ENCODE peak calls at places on chromosome 13, in ten cellular contexts. One of them, this sample, is unnamed.

GRCh38 chr13:113585828-113586355 is 1.3 kb downstream of the TFDP1 start:
- DNase-seq in PC-3: no peak
- DNase-seq in AG09309: no peak
- DNase-seq in lower leg skin: peak; percentile 67
- DNase-seq in endodermal cell: peak; percentile 36
- DNase-seq in GM23338: no peak
- DNase-seq in AG04450: no peak
- DNase-seq in BE2C: no peak
- DNase-seq in uterus: peak; percentile 6
- DNase-seq in breast epithelium: peak; percentile 33
- DNase-seq in this sample: no peak

GRCh38 chr13:106232680-106233079 is 302.8 kb downstream of the EFNB2 start:
- DNase-seq in AG09309: no peak
- DNase-seq in lower leg skin: no peak
- DNase-seq in breast epithelium: no peak
- DNase-seq in BE2C: no peak
- DNase-seq in GM23338: peak; percentile 15
- DNase-seq in uterus: no peak
- DNase-seq in PC-3: no peak
- DNase-seq in AG04450: no peak
- DNase-seq in endodermal cell: no peak
- DNase-seq in this sample: no peak

GRCh38 chr13:36919833-36920611 is at the start of gene SMAD9:
- DNase-seq in PC-3: peak; percentile 48
- DNase-seq in lower leg skin: peak; percentile 90
- DNase-seq in breast epithelium: peak; percentile 61
- DNase-seq in endodermal cell: peak; percentile 85
- DNase-seq in BE2C: peak; percentile 91
- DNase-seq in GM23338: peak; percentile 78
- DNase-seq in AG04450: no peak
- DNase-seq in uterus: peak; percentile 78
- DNase-seq in AG09309: no peak
- DNase-seq in this sample: peak; percentile 25

GRCh38 chr13:33075996-33076395 is 59.8 kb downstream of the KL start:
- DNase-seq in breast epithelium: no peak
- DNase-seq in lower leg skin: no peak
- DNase-seq in AG09309: no peak
- DNase-seq in GM23338: no peak
- DNase-seq in endodermal cell: no peak
- DNase-seq in AG04450: no peak
- DNase-seq in BE2C: no peak
- DNase-seq in PC-3: no peak
- DNase-seq in uterus: no peak
- DNase-seq in this sample: no peak

GRCh38 chr13:44331912-44332840 is 41.4 kb upstream of the SERP2 start:
- DNase-seq in lower leg skin: no peak
- DNase-seq in AG04450: peak; percentile 75
- DNase-seq in BE2C: peak; percentile 92
- DNase-seq in uterus: peak; percentile 88
- DNase-seq in PC-3: peak; percentile 24
- DNase-seq in breast epithelium: no peak
- DNase-seq in endodermal cell: no peak
- DNase-seq in GM23338: no peak
- DNase-seq in AG09309: no peak
- DNase-seq in this sample: peak; percentile 70

GRCh38 chr13:36543671-36544070 is 111.4 kb downstream of the CCNA1 start:
- DNase-seq in BE2C: no peak
- DNase-seq in breast epithelium: no peak
- DNase-seq in uterus: no peak
- DNase-seq in PC-3: no peak
- DNase-seq in AG04450: no peak
- DNase-seq in GM23338: no peak
- DNase-seq in endodermal cell: no peak
- DNase-seq in lower leg skin: no peak
- DNase-seq in AG09309: no peak
- DNase-seq in this sample: no peak

GRCh38 chr13:49579501-49579900 is 5.9 kb downstream of the RCBTB1 start:
- DNase-seq in uterus: no peak
- DNase-seq in AG09309: no peak
- DNase-seq in PC-3: no peak
- DNase-seq in GM23338: no peak
- DNase-seq in AG04450: no peak
- DNase-seq in endodermal cell: no peak
- DNase-seq in BE2C: no peak
- DNase-seq in lower leg skin: no peak
- DNase-seq in breast epithelium: no peak
- DNase-seq in this sample: no peak

GRCh38 chr13:39597828-39598227 is 5.2 kb downstream of the LHFPL6 start:
- DNase-seq in PC-3: no peak
- DNase-seq in lower leg skin: no peak
- DNase-seq in BE2C: no peak
- DNase-seq in endodermal cell: no peak
- DNase-seq in AG04450: no peak
- DNase-seq in AG09309: no peak
- DNase-seq in uterus: no peak
- DNase-seq in breast epithelium: no peak
- DNase-seq in GM23338: no peak
- DNase-seq in this sample: no peak

GRCh38 chr13:90447735-90448103 is 899.8 kb upstream of the MIR17HG start:
- DNase-seq in BE2C: no peak
- DNase-seq in PC-3: peak; percentile 64
- DNase-seq in breast epithelium: no peak
- DNase-seq in AG09309: peak; percentile 14
- DNase-seq in lower leg skin: no peak
- DNase-seq in uterus: no peak
- DNase-seq in endodermal cell: no peak
- DNase-seq in GM23338: peak; percentile 44
- DNase-seq in AG04450: no peak
- DNase-seq in this sample: peak; percentile 76

GRCh38 chr13:33144358-33144784 is 128.1 kb downstream of the KL start:
- DNase-seq in endodermal cell: no peak
- DNase-seq in PC-3: no peak
- DNase-seq in AG09309: no peak
- DNase-seq in breast epithelium: no peak
- DNase-seq in GM23338: no peak
- DNase-seq in AG04450: no peak
- DNase-seq in uterus: no peak
- DNase-seq in BE2C: no peak
- DNase-seq in lower leg skin: no peak
- DNase-seq in this sample: no peak

GRCh38 chr13:99894105-99894504 is 77.5 kb downstream of the ZIC5 start:
- DNase-seq in endodermal cell: no peak
- DNase-seq in AG04450: no peak
- DNase-seq in AG09309: no peak
- DNase-seq in lower leg skin: peak; percentile 76
- DNase-seq in GM23338: no peak
- DNase-seq in breast epithelium: no peak
- DNase-seq in uterus: no peak
- DNase-seq in PC-3: no peak
- DNase-seq in BE2C: no peak
- DNase-seq in this sample: no peak

GRCh38 chr13:27962128-27962841 is 6.8 kb downstream of the CDX2 start:
- DNase-seq in GM23338: peak; percentile 56
- DNase-seq in lower leg skin: peak; percentile 61
- DNase-seq in breast epithelium: no peak
- DNase-seq in endodermal cell: peak; percentile 68
- DNase-seq in AG04450: no peak
- DNase-seq in PC-3: no peak
- DNase-seq in AG09309: no peak
- DNase-seq in BE2C: no peak
- DNase-seq in uterus: no peak
- DNase-seq in this sample: no peak

GRCh38 chr13:68976287-68976686 is 1131.3 kb upstream of the ATXN8OS start:
- DNase-seq in BE2C: no peak
- DNase-seq in GM23338: no peak
- DNase-seq in PC-3: no peak
- DNase-seq in AG04450: no peak
- DNase-seq in lower leg skin: no peak
- DNase-seq in AG09309: no peak
- DNase-seq in uterus: no peak
- DNase-seq in endodermal cell: no peak
- DNase-seq in breast epithelium: no peak
- DNase-seq in this sample: no peak

GRCh38 chr13:113651511-113652403 is 6.2 kb downstream of the ATP4B start:
- DNase-seq in GM23338: no peak
- DNase-seq in BE2C: peak; percentile 9
- DNase-seq in AG04450: no peak
- DNase-seq in breast epithelium: peak; percentile 41
- DNase-seq in endodermal cell: peak; percentile 41
- DNase-seq in AG09309: no peak
- DNase-seq in PC-3: no peak
- DNase-seq in lower leg skin: peak; percentile 82
- DNase-seq in uterus: peak; percentile 8
- DNase-seq in this sample: no peak

DNA sequence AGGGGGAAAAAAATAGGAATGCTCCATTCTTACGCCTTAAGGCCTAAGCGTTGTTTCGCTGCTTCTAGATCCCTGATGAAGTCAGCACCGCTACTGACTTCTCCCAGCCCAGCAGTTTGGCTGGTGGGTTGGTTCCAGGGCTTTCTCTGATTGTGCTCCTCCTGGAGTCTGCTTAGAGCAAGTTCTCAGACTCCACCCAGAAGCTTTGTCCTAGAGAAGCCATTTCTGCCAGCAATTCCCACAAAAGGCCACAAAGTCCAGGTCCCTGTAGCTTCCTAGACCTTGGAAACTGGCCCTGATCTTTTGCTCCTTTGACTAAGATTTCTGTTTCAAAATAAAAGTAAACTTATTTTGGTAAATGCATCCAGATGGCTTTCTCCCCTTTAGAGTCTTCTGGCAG is 65.4 kb downstream of the KCTD12 start:
- DNase-seq in PC-3: no peak
- DNase-seq in uterus: peak; percentile 69
- DNase-seq in AG04450: no peak
- DNase-seq in GM23338: peak; percentile 8
- DNase-seq in breast epithelium: no peak
- DNase-seq in endodermal cell: no peak
- DNase-seq in AG09309: peak; percentile 17
- DNase-seq in lower leg skin: no peak
- DNase-seq in BE2C: no peak
- DNase-seq in this sample: no peak
- TF ChIP-seq CTCF in PC-3: no peak
- TF ChIP-seq CTCF in uterus: no peak
- TF ChIP-seq CTCF in AG04450: no peak
- TF ChIP-seq CTCF in GM23338: no peak
- TF ChIP-seq CTCF in breast epithelium: no peak
- TF ChIP-seq CTCF in endodermal cell: peak; percentile 48
- TF ChIP-seq CTCF in AG09309: peak; percentile 40
- TF ChIP-seq CTCF in lower leg skin: no peak
- TF ChIP-seq CTCF in BE2C: no peak
- TF ChIP-seq CTCF in this sample: no peak

GRCh38 chr13:94713556-94714182 is 1.3 kb upstream of the SOX21 start:
- DNase-seq in PC-3: no peak
- DNase-seq in BE2C: no peak
- DNase-seq in GM23338: peak; percentile 43
- DNase-seq in breast epithelium: no peak
- DNase-seq in AG09309: no peak
- DNase-seq in endodermal cell: peak; percentile 75
- DNase-seq in lower leg skin: no peak
- DNase-seq in uterus: no peak
- DNase-seq in AG04450: no peak
- DNase-seq in this sample: no peak
- H3K4me3 ChIP-seq in PC-3: peak overlapping the region; percentile 98
- H3K4me3 ChIP-seq in BE2C: no peak overlapping the region
- H3K4me3 ChIP-seq in GM23338: peak overlapping the region; percentile 64
- H3K4me3 ChIP-seq in breast epithelium: peak overlapping the region; percentile 35
- H3K4me3 ChIP-seq in AG09309: no peak overlapping the region
- H3K4me3 ChIP-seq in endodermal cell: peak overlapping the region; percentile 85
- H3K4me3 ChIP-seq in lower leg skin: no peak overlapping the region
- H3K4me3 ChIP-seq in uterus: no peak overlapping the region
- H3K4me3 ChIP-seq in AG04450: no peak overlapping the region
- H3K4me3 ChIP-seq in this sample: no peak overlapping the region

GRCh38 chr13:38394777-38395504 is 45.3 kb downstream of the UFM1 start:
- DNase-seq in endodermal cell: no peak
- DNase-seq in BE2C: no peak
- DNase-seq in PC-3: peak; percentile 87
- DNase-seq in lower leg skin: no peak
- DNase-seq in AG09309: peak; percentile 13
- DNase-seq in breast epithelium: no peak
- DNase-seq in AG04450: no peak
- DNase-seq in uterus: no peak
- DNase-seq in GM23338: no peak
- DNase-seq in this sample: peak; percentile 94

GRCh38 chr13:38386421-38386820 is 36.8 kb downstream of the UFM1 start:
- DNase-seq in AG04450: no peak
- DNase-seq in GM23338: no peak
- DNase-seq in BE2C: no peak
- DNase-seq in endodermal cell: no peak
- DNase-seq in uterus: no peak
- DNase-seq in lower leg skin: no peak
- DNase-seq in breast epithelium: no peak
- DNase-seq in AG09309: no peak
- DNase-seq in PC-3: no peak
- DNase-seq in this sample: no peak

GRCh38 chr13:38395505-38395803 is 45.8 kb downstream of the UFM1 start:
- DNase-seq in AG04450: no peak
- DNase-seq in uterus: no peak
- DNase-seq in breast epithelium: no peak
- DNase-seq in PC-3: peak; percentile 59
- DNase-seq in lower leg skin: no peak
- DNase-seq in AG09309: no peak
- DNase-seq in GM23338: no peak
- DNase-seq in BE2C: no peak
- DNase-seq in endodermal cell: no peak
- DNase-seq in this sample: no peak

DNA sequence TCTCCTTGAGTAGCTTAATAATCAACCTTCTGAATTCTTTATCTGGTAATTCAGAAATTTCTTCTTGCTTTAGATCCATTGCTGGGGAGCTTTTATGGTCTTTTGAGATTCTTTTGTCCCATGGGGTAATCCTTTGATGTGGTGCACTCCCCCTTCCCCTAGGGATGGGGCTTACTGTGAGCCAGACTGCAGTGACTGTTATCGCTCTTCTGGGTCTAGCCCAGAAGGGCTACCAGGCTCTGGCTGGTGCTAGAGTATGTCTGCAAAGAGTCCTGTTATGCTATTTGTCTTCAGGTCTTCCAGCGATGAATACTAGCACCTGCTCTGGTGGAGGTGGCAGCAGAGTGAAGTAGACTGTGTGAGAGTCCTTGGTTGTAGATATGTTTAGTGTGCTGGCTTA is 41.7 kb downstream of the UFM1 start:
- DNase-seq in uterus: no peak
- DNase-seq in GM23338: no peak
- DNase-seq in AG09309: no peak
- DNase-seq in PC-3: no peak
- DNase-seq in breast epithelium: no peak
- DNase-seq in AG04450: no peak
- DNase-seq in lower leg skin: no peak
- DNase-seq in endodermal cell: no peak
- DNase-seq in BE2C: no peak
- DNase-seq in this sample: no peak
- TF ChIP-seq CTCF in uterus: no peak
- TF ChIP-seq CTCF in GM23338: no peak
- TF ChIP-seq CTCF in AG09309: no peak
- TF ChIP-seq CTCF in PC-3: no peak
- TF ChIP-seq CTCF in breast epithelium: no peak
- TF ChIP-seq CTCF in AG04450: no peak
- TF ChIP-seq CTCF in lower leg skin: no peak
- TF ChIP-seq CTCF in endodermal cell: no peak
- TF ChIP-seq CTCF in BE2C: no peak
- TF ChIP-seq CTCF in this sample: no peak

GRCh38 chr13:48410199-48410598 is 2.7 kb downstream of the LPAR6 start:
- DNase-seq in endodermal cell: no peak
- DNase-seq in BE2C: no peak
- DNase-seq in PC-3: no peak
- DNase-seq in GM23338: no peak
- DNase-seq in AG09309: no peak
- DNase-seq in AG04450: no peak
- DNase-seq in lower leg skin: no peak
- DNase-seq in uterus: no peak
- DNase-seq in breast epithelium: no peak
- DNase-seq in this sample: no peak
- H3K4me3 ChIP-seq in endodermal cell: peak overlapping the region; percentile 16
- H3K4me3 ChIP-seq in BE2C: no peak overlapping the region
- H3K4me3 ChIP-seq in PC-3: peak overlapping the region; percentile 73
- H3K4me3 ChIP-seq in GM23338: no peak overlapping the region
- H3K4me3 ChIP-seq in AG09309: peak overlapping the region; percentile 4
- H3K4me3 ChIP-seq in AG04450: peak overlapping the region; percentile 38
- H3K4me3 ChIP-seq in lower leg skin: no peak overlapping the region
- H3K4me3 ChIP-seq in uterus: peak overlapping the region; percentile 60
- H3K4me3 ChIP-seq in breast epithelium: peak overlapping the region; percentile 47
- H3K4me3 ChIP-seq in this sample: no peak overlapping the region